ENCODE peak calls at places on chromosomes 11 and 22, in four cellular contexts. One of them, this sample, is unnamed.

GRCh38 chr11:12007769-12008737 is at the start of gene DKK3:
- DNase-seq in heart left ventricle: no peak
- DNase-seq in dorsolateral prefrontal cortex: peak
- DNase-seq in neural progenitor cell: peak
- DNase-seq in this sample: peak

GRCh38 chr11:21927628-21928027 is 265.3 kb upstream of the ANO5 start:
- DNase-seq in neural progenitor cell: no peak
- DNase-seq in heart left ventricle: no peak
- DNase-seq in dorsolateral prefrontal cortex: no peak
- DNase-seq in this sample: no peak

GRCh38 chr11:122037911-122038310 is 78.1 kb downstream of the BLID start:
- DNase-seq in heart left ventricle: no peak
- DNase-seq in dorsolateral prefrontal cortex: no peak
- DNase-seq in neural progenitor cell: no peak
- DNase-seq in this sample: no peak

GRCh38 chr22:23401111-23401909 is 178.8 kb downstream of the IGLL1 start:
- DNase-seq in neural progenitor cell: no peak
- DNase-seq in heart left ventricle: no peak
- DNase-seq in dorsolateral prefrontal cortex: no peak
- DNase-seq in this sample: no peak

GRCh38 chr22:40422558-40423245 is 52.3 kb downstream of the SGSM3 start:
- DNase-seq in heart left ventricle: no peak
- DNase-seq in dorsolateral prefrontal cortex: no peak
- DNase-seq in neural progenitor cell: no peak
- DNase-seq in this sample: no peak

GRCh38 chr11:761526-762108 is 14.4 kb downstream of the TALDO1 start:
- DNase-seq in heart left ventricle: no peak
- DNase-seq in neural progenitor cell: no peak
- DNase-seq in dorsolateral prefrontal cortex: no peak
- DNase-seq in this sample: no peak

GRCh38 chr11:96741068-96741467 is 351.3 kb downstream of the JRKL start:
- DNase-seq in dorsolateral prefrontal cortex: no peak
- DNase-seq in neural progenitor cell: no peak
- DNase-seq in heart left ventricle: no peak
- DNase-seq in this sample: no peak

GRCh38 chr11:13923716-13924650 is 38.5 kb upstream of the SPON1 start:
- DNase-seq in neural progenitor cell: no peak
- DNase-seq in dorsolateral prefrontal cortex: no peak
- DNase-seq in heart left ventricle: no peak
- DNase-seq in this sample: no peak

GRCh38 chr11:74269161-74269809 is 42.2 kb downstream of the P4HA3 start:
- DNase-seq in heart left ventricle: no peak
- DNase-seq in dorsolateral prefrontal cortex: no peak
- DNase-seq in neural progenitor cell: no peak
- DNase-seq in this sample: no peak

GRCh38 chr22:47123006-47123826 is 360.8 kb downstream of the TBC1D22A start:
- DNase-seq in neural progenitor cell: no peak
- DNase-seq in dorsolateral prefrontal cortex: no peak
- DNase-seq in heart left ventricle: no peak
- DNase-seq in this sample: no peak

GRCh38 chr11:42524534-42525227 is 787.1 kb upstream of the API5 start:
- DNase-seq in neural progenitor cell: peak
- DNase-seq in heart left ventricle: peak
- DNase-seq in dorsolateral prefrontal cortex: peak
- DNase-seq in this sample: peak

GRCh38 chr11:75773595-75774353 is 5.2 kb downstream of the DGAT2 start:
- DNase-seq in heart left ventricle: no peak
- DNase-seq in neural progenitor cell: no peak
- DNase-seq in dorsolateral prefrontal cortex: no peak
- DNase-seq in this sample: no peak

GRCh38 chr22:34877506-34877905 is 188.5 kb upstream of the ISX start:
- DNase-seq in heart left ventricle: no peak
- DNase-seq in dorsolateral prefrontal cortex: no peak
- DNase-seq in neural progenitor cell: no peak
- DNase-seq in this sample: no peak

GRCh38 chr11:111836162-111836561 is 35.2 kb downstream of the ALG9 start:
- DNase-seq in neural progenitor cell: no peak
- DNase-seq in heart left ventricle: no peak
- DNase-seq in dorsolateral prefrontal cortex: no peak
- DNase-seq in this sample: no peak

GRCh38 chr11:111836766-111837165 is 34.6 kb downstream of the ALG9 start:
- DNase-seq in heart left ventricle: no peak
- DNase-seq in dorsolateral prefrontal cortex: no peak
- DNase-seq in neural progenitor cell: no peak
- DNase-seq in this sample: no peak

GRCh38 chr11:111834432-111835163 is 36.8 kb downstream of the ALG9 start:
- DNase-seq in neural progenitor cell: no peak
- DNase-seq in heart left ventricle: no peak
- DNase-seq in dorsolateral prefrontal cortex: no peak
- DNase-seq in this sample: no peak

GRCh38 chr11:111835665-111836064 is 35.7 kb downstream of the ALG9 start:
- DNase-seq in heart left ventricle: no peak
- DNase-seq in neural progenitor cell: no peak
- DNase-seq in dorsolateral prefrontal cortex: no peak
- DNase-seq in this sample: no peak

GRCh38 chr11:111833524-111833923 is 37.9 kb downstream of the ALG9 start:
- DNase-seq in heart left ventricle: no peak
- DNase-seq in dorsolateral prefrontal cortex: no peak
- DNase-seq in neural progenitor cell: no peak
- DNase-seq in this sample: no peak
- TF ChIP-seq CTCF in heart left ventricle: peak
- TF ChIP-seq CTCF in dorsolateral prefrontal cortex: peak
- TF ChIP-seq CTCF in neural progenitor cell: peak
- TF ChIP-seq CTCF in this sample: no peak

GRCh38 chr11:130047141-130047540 is 22.6 kb upstream of the APLP2 start:
- DNase-seq in heart left ventricle: no peak
- DNase-seq in neural progenitor cell: no peak
- DNase-seq in dorsolateral prefrontal cortex: no peak
- DNase-seq in this sample: no peak
- TF ChIP-seq CTCF in heart left ventricle: no peak
- TF ChIP-seq CTCF in neural progenitor cell: no peak
- TF ChIP-seq CTCF in dorsolateral prefrontal cortex: no peak
- TF ChIP-seq CTCF in this sample: no peak

DNA sequence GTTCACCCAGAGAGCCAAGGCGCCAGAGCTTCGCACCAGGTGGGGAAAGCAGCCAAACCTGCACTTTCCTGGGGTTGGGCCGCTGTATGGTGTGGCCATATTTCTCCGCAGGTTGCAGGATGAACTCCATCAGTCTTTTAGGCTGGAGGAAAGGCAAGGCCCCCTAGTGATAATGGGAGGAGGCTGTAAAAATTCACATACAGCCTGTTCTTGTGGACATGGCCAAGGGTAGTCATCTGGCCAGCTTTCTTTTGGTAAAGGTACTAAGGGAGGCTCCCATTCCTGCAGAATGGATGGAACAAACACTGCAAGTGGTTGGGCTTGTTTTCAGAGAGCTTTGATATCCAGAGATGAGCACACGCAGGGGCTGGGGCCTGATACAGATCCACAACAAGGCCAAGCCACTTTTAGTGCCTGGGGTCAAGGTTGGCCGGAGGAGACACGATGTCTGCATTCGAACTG is 29.6 kb downstream of the C22orf31 start:
- DNase-seq in dorsolateral prefrontal cortex: no peak
- DNase-seq in heart left ventricle: no peak
- DNase-seq in neural progenitor cell: no peak
- DNase-seq in this sample: no peak
- TF ChIP-seq CTCF in dorsolateral prefrontal cortex: no peak
- TF ChIP-seq CTCF in heart left ventricle: no peak
- TF ChIP-seq CTCF in neural progenitor cell: no peak
- TF ChIP-seq CTCF in this sample: no peak

GRCh38 chr22:20823264-20823663 is 35.3 kb downstream of the PI4KA start:
- DNase-seq in heart left ventricle: no peak
- DNase-seq in neural progenitor cell: no peak
- DNase-seq in dorsolateral prefrontal cortex: no peak
- DNase-seq in this sample: no peak

GRCh38 chr22:20818471-20818870 is 40.1 kb downstream of the PI4KA start:
- DNase-seq in heart left ventricle: no peak
- DNase-seq in dorsolateral prefrontal cortex: no peak
- DNase-seq in neural progenitor cell: no peak
- DNase-seq in this sample: no peak

GRCh38 chr22:20822240-20822639 is 36.4 kb downstream of the PI4KA start:
- DNase-seq in dorsolateral prefrontal cortex: no peak
- DNase-seq in heart left ventricle: no peak
- DNase-seq in neural progenitor cell: no peak
- DNase-seq in this sample: no peak

GRCh38 chr22:20816559-20816958 is 42.1 kb downstream of the PI4KA start:
- DNase-seq in heart left ventricle: no peak
- DNase-seq in neural progenitor cell: no peak
- DNase-seq in dorsolateral prefrontal cortex: peak
- DNase-seq in this sample: no peak

DNA sequence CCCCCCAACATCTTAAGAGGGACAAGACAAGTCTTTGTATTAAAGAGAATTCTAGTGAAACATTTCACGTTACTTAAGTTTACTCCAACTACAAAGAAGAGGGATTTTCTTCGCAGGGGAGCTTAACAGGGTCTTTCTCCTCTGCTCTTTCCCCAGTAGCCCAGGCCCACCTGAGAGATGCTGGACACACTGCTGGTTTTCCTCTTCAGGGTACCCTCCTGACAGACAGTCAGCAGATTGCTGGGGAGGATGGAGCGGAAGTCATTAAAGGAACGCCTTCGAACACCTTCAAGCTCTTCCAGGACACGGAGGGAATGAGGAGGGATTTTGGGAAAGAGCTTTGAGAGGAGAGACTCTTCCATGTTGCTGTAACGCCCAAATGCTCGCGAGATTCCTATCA is 39.1 kb downstream of the PI4KA start:
- DNase-seq in heart left ventricle: no peak
- DNase-seq in dorsolateral prefrontal cortex: no peak
- DNase-seq in neural progenitor cell: no peak
- DNase-seq in this sample: no peak
- TF ChIP-seq CTCF in heart left ventricle: no peak
- TF ChIP-seq CTCF in dorsolateral prefrontal cortex: no peak
- TF ChIP-seq CTCF in neural progenitor cell: no peak
- TF ChIP-seq CTCF in this sample: no peak

GRCh38 chr11:71934213-71934612 is 5.4 kb downstream of the RNF121 start:
- DNase-seq in dorsolateral prefrontal cortex: no peak
- DNase-seq in heart left ventricle: no peak
- DNase-seq in neural progenitor cell: no peak
- DNase-seq in this sample: no peak
- TF ChIP-seq CTCF in dorsolateral prefrontal cortex: no peak
- TF ChIP-seq CTCF in heart left ventricle: no peak
- TF ChIP-seq CTCF in neural progenitor cell: no peak
- TF ChIP-seq CTCF in this sample: no peak

GRCh38 chr11:124738713-124739478 is 846 bp upstream of the NRGN start:
- DNase-seq in heart left ventricle: no peak
- DNase-seq in dorsolateral prefrontal cortex: no peak
- DNase-seq in neural progenitor cell: no peak
- DNase-seq in this sample: no peak

GRCh38 chr11:124737638-124738293 is 2.0 kb upstream of the NRGN start:
- DNase-seq in neural progenitor cell: peak
- DNase-seq in dorsolateral prefrontal cortex: no peak
- DNase-seq in heart left ventricle: no peak
- DNase-seq in this sample: no peak

GRCh38 chr11:124740277-124740882 is 638 bp downstream of the NRGN start:
- DNase-seq in neural progenitor cell: peak
- DNase-seq in dorsolateral prefrontal cortex: no peak
- DNase-seq in heart left ventricle: peak
- DNase-seq in this sample: no peak

GRCh38 chr11:124739479-124740276 is at the start of gene NRGN:
- DNase-seq in heart left ventricle: peak
- DNase-seq in dorsolateral prefrontal cortex: peak
- DNase-seq in neural progenitor cell: peak
- DNase-seq in this sample: peak

DNA sequence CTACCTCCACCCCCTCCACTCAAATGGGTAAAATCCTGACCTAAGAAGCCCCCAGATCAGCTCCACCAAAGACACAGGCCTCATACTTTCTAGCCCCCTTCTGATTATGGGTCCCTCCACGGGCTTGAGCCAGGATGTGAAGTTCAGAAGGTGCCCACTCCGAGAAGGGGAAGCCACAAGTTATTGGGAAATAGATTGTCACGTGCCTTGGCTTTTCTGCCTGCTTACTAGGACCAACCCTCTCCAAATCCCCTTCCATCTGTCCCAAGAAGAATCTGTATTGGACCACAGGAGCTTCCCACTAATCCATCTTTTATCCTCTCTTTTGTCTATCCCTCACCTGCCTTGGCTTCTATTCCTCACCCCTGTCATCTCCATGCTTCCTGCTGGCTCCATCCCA is 3.0 kb upstream of the NRGN start:
- DNase-seq in neural progenitor cell: no peak
- DNase-seq in heart left ventricle: no peak
- DNase-seq in dorsolateral prefrontal cortex: no peak
- DNase-seq in this sample: no peak
- TF ChIP-seq CTCF in neural progenitor cell: no peak
- TF ChIP-seq CTCF in heart left ventricle: no peak
- TF ChIP-seq CTCF in dorsolateral prefrontal cortex: no peak
- TF ChIP-seq CTCF in this sample: no peak

GRCh38 chr11:19577849-19578619 is 134.6 kb upstream of the NAV2 start:
- DNase-seq in dorsolateral prefrontal cortex: peak
- DNase-seq in heart left ventricle: peak
- DNase-seq in neural progenitor cell: no peak
- DNase-seq in this sample: no peak
- TF ChIP-seq CTCF in dorsolateral prefrontal cortex: no peak
- TF ChIP-seq CTCF in heart left ventricle: no peak
- TF ChIP-seq CTCF in neural progenitor cell: no peak
- TF ChIP-seq CTCF in this sample: no peak

GRCh38 chr11:114972105-114972504 is 293.8 kb downstream of the NXPE2 start:
- DNase-seq in heart left ventricle: no peak
- DNase-seq in neural progenitor cell: no peak
- DNase-seq in dorsolateral prefrontal cortex: no peak
- DNase-seq in this sample: no peak
- TF ChIP-seq CTCF in heart left ventricle: no peak
- TF ChIP-seq CTCF in neural progenitor cell: no peak
- TF ChIP-seq CTCF in dorsolateral prefrontal cortex: no peak
- TF ChIP-seq CTCF in this sample: no peak

GRCh38 chr11:62588966-62589637 is 2.2 kb downstream of the TUT1 start:
- DNase-seq in heart left ventricle: no peak
- DNase-seq in neural progenitor cell: no peak
- DNase-seq in dorsolateral prefrontal cortex: no peak
- DNase-seq in this sample: no peak
- TF ChIP-seq CTCF in heart left ventricle: no peak
- TF ChIP-seq CTCF in neural progenitor cell: peak
- TF ChIP-seq CTCF in dorsolateral prefrontal cortex: no peak
- TF ChIP-seq CTCF in this sample: peak

This sample was measured in endothelial cell.